ENCODE peak calls at places on chromosomes 13 and 19, in eight cellular contexts. M is type B pancreatic cell; O is tibial artery; Z is foreskin melanocyte; F is NCI-H1694 treated with DMSO at 0.1 percent for 48 hours; S is hypothalamus; C is stimulated activated CD4-positive, alpha-beta T cell treated with anti-CD3 and anti-CD28 coated beads, Interleukin-15, amount 100 ng/mL, for 48 hours; U is activated T-cell treated with anti-CD3 and anti-CD28 coated beads, Interleukin-2, amount 50 U/mL, for 72 hours. Y is an unnamed sample.

GRCh38 chr19:45254044-45254531 is 3.0 kb downstream of the MARK4 start:
- DNase-seq in M (no peak), O (no peak), Z (no peak), F (no peak), S (no peak), C (no peak), U (no peak), Y (peak)

GRCh38 chr13:51599444-51600176 is 15.3 kb downstream of the WDFY2 start:
- DNase-seq in M (no peak), O (no peak), Z (no peak), F (no peak), S (no peak), C (no peak), U (no peak), Y (no peak)

GRCh38 chr19:28426902-28427232 is 786.1 kb downstream of the UQCRFS1 start:
- DNase-seq in M (no peak), O (no peak), Z (no peak), F (no peak), S (no peak), C (no peak), U (no peak), Y (no peak)

GRCh38 chr19:58395979-58396627 is 647 bp downstream of the RNF225 start:
- DNase-seq in M (no peak), O (no peak), Z (no peak), F (no peak), S (no peak), C (no peak), U (no peak), Y (no peak)

GRCh38 chr19:42129399-42130253 is 2.6 kb downstream of the POU2F2 start:
- DNase-seq in M (no peak), O (peak), Z (no peak), F (peak), S (no peak), C (no peak), U (no peak), Y (peak)

GRCh38 chr13:113046066-113046882 is 59.3 kb upstream of the F7 start:
- DNase-seq in M (no peak), O (no peak), Z (no peak), F (no peak), S (no peak), C (no peak), U (no peak), Y (no peak)

GRCh38 chr13:35500071-35500595 is 23.6 kb upstream of the MAB21L1 start:
- DNase-seq in M (no peak), O (no peak), Z (no peak), F (no peak), S (no peak), C (no peak), U (no peak), Y (no peak)

GRCh38 chr19:44822670-44823372 is 13.9 kb downstream of the BCAM start:
- DNase-seq in M (no peak), O (no peak), Z (no peak), F (no peak), S (no peak), C (no peak), U (no peak), Y (no peak)

GRCh38 chr13:30978981-30979956 is 46.8 kb downstream of the TEX26 start:
- DNase-seq in M (no peak), O (no peak), Z (peak), F (peak), S (no peak), C (peak), U (peak), Y (peak)

GRCh38 chr13:74132152-74132767 is 1.9 kb downstream of the KLF12 start:
- DNase-seq in M (no peak), O (no peak), Z (no peak), F (no peak), S (no peak), C (no peak), U (peak), Y (peak)

GRCh38 chr19:21256722-21257121 is 72.5 kb downstream of the ZNF708 start:
- DNase-seq in M (no peak), O (no peak), Z (no peak), F (no peak), S (no peak), C (no peak), U (no peak), Y (no peak)

GRCh38 chr19:51186323-51186722 is 38.6 kb upstream of the CD33 start:
- DNase-seq in M (no peak), O (no peak), Z (no peak), F (no peak), S (no peak), C (no peak), U (no peak), Y (no peak)

GRCh38 chr19:2476451-2477140 is 669 bp downstream of the GADD45B start:
- DNase-seq in M (no peak), O (peak), Z (no peak), F (no peak), S (peak), C (peak), U (peak), Y (no peak)

GRCh38 chr13:39038569-39038898 is 278 bp downstream of the NHLRC3 start:
- DNase-seq in M (no peak), O (no peak), Z (no peak), F (no peak), S (no peak), C (peak), U (peak), Y (peak)

GRCh38 chr13:113875429-113875815 is 11.5 kb upstream of the GAS6 start:
- DNase-seq in M (no peak), O (no peak), Z (no peak), F (no peak), S (no peak), C (no peak), U (no peak), Y (no peak)

GRCh38 chr13:24899601-24900000 is 135.6 kb downstream of the RNF17 start:
- DNase-seq in M (no peak), O (no peak), Z (no peak), F (no peak), S (no peak), C (no peak), U (no peak), Y (no peak)

GRCh38 chr13:27321619-27322385 is 51.2 kb downstream of the RASL11A start:
- DNase-seq in M (no peak), O (no peak), Z (no peak), F (no peak), S (no peak), C (no peak), U (no peak), Y (no peak)